ENCODE peak calls at places on chromosomes 6 and 20, in seven cellular contexts. D is neuronal stem cell, G is mesendoderm, Z is IMR-90, K is H1, E is trophoblast cell, S is H9. N is an unnamed sample.

GRCh38 chr20:49990310-49990720 is 7.5 kb downstream of the SNAI1 start:
- DNase-seq in D (no peak), G (peak; percentile 81), Z (no peak), K (no peak), E (peak; percentile 18), S (no peak), N (peak; percentile 56)

GRCh38 chr6:83071707-83072106 is 4.2 kb downstream of the DOP1A start:
- DNase-seq in D (no peak), G (no peak), Z (no peak), K (no peak), E (no peak), S (no peak), N (no peak)

GRCh38 chr6:158376650-158377081 is 64.4 kb downstream of the TULP4 start:
- DNase-seq in D (no peak), G (no peak), Z (peak; percentile 89), K (no peak), E (peak; percentile 37), S (no peak), N (no peak)

GRCh38 chr6:116973992-116974391 is 97.0 kb downstream of the RFX6 start:
- DNase-seq in D (no peak), G (no peak), Z (no peak), K (no peak), E (no peak), S (no peak), N (no peak)

GRCh38 chr6:28215425-28215824 is 9.7 kb upstream of the ZSCAN9 start:
- DNase-seq in D (no peak), G (no peak), Z (peak; percentile 7), K (no peak), E (no peak), S (no peak), N (no peak)

GRCh38 chr20:49505518-49505917 is 23.1 kb upstream of the KCNB1 start:
- DNase-seq in D (peak; percentile 82), G (peak; percentile 80), Z (peak; percentile 50), K (no peak), E (no peak), S (peak; percentile 61), N (peak; percentile 20)

GRCh38 chr6:21176197-21176596 is 417.4 kb upstream of the SOX4 start:
- DNase-seq in D (no peak), G (no peak), Z (no peak), K (no peak), E (no peak), S (no peak), N (no peak)

GRCh38 chr6:24872769-24873168 is 63.0 kb downstream of the RIPOR2 start:
- DNase-seq in D (peak; percentile 43), G (no peak), Z (no peak), K (no peak), E (no peak), S (no peak), N (peak; percentile 26)

GRCh38 chr6:47209632-47210031 is 100.1 kb downstream of the TNFRSF21 start:
- DNase-seq in D (no peak), G (peak; percentile 75), Z (peak; percentile 70), K (no peak), E (peak; percentile 42), S (no peak), N (peak; percentile 51)

GRCh38 chr20:688809-689208 is 13.2 kb upstream of the SCRT2 start:
- DNase-seq in D (peak; percentile 81), G (peak; percentile 77), Z (peak; percentile 2), K (no peak), E (no peak), S (peak; percentile 72), N (no peak)

GRCh38 chr20:38806855-38807655 is 1.6 kb downstream of the PPP1R16B start:
- DNase-seq in D (no peak), G (peak; percentile 15), Z (no peak), K (no peak), E (no peak), S (no peak), N (no peak)

GRCh38 chr20:1831606-1832005 is 63.6 kb upstream of the SIRPA start:
- DNase-seq in D (no peak), G (no peak), Z (no peak), K (no peak), E (no peak), S (no peak), N (no peak)

GRCh38 chr20:35270021-35270902 is 7.7 kb downstream of the MMP24OS start:
- DNase-seq in D (no peak), G (peak; percentile 66), Z (no peak), K (no peak), E (peak; percentile 26), S (no peak), N (no peak)

GRCh38 chr6:137001287-137001976 is 43.3 kb downstream of the IL20RA start:
- DNase-seq in D (no peak), G (peak; percentile 26), Z (no peak), K (no peak), E (no peak), S (peak; percentile 48), N (no peak)

GRCh38 chr6:89281779-89282246 is 33.3 kb downstream of the GABRR2 start:
- DNase-seq in D (peak; percentile 20), G (peak; percentile 87), Z (peak; percentile 42), K (peak; percentile 49), E (peak; percentile 23), S (peak; percentile 82), N (peak; percentile 22)

GRCh38 chr20:757509-757908 is 10.8 kb downstream of the SLC52A3 start:
- DNase-seq in D (no peak), G (no peak), Z (no peak), K (no peak), E (no peak), S (no peak), N (no peak)

GRCh38 chr6:14286144-14286543 is 168.6 kb downstream of the CD83 start:
- DNase-seq in D (no peak), G (no peak), Z (peak; percentile 90), K (no peak), E (no peak), S (no peak), N (no peak)

GRCh38 chr6:143410859-143411270 is 39.6 kb downstream of the ADAT2 start:
- DNase-seq in D (no peak), G (peak; percentile 28), Z (peak; percentile 54), K (no peak), E (no peak), S (no peak), N (no peak)

GRCh38 chr6:44133003-44133931 is 5.9 kb downstream of the TMEM63B start:
- DNase-seq in D (peak; percentile 37), G (peak; percentile 75), Z (peak; percentile 39), K (no peak), E (no peak), S (peak; percentile 59), N (peak; percentile 56)

DNA sequence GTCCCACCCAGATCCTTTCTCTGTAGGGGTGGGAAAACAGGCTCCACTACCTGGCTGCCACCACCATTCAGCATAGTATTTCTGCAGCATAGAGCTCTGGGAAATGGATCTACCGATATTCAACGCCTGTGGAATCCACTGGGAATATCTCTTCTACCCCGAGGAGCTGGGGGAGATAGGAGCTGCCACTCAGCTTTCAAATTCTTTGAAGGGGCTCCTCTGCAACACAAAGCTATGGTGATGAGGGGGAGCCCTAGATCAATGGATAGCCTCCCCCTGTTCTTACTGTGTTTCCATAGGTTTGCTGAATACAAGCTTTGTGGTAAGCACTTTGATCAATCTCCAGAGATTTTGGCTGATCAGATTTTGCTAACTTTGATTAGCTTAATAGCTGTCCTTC is 12.9 kb downstream of the FAM50B start:
- DNase-seq in D (no peak), G (no peak), Z (no peak), K (no peak), E (no peak), S (no peak), N (no peak)
- H3K18ac ChIP-seq in D (no peak overlapping the region), G (no peak overlapping the region), Z (no peak overlapping the region), K (no peak overlapping the region), E (no peak overlapping the region), S (no peak overlapping the region), N (no peak overlapping the region)

GRCh38 chr6:100366419-100366818 is 98.3 kb downstream of the SIM1 start:
- DNase-seq in D (no peak), G (no peak), Z (peak; percentile 87), K (no peak), E (no peak), S (no peak), N (peak; percentile 40)
- H3K18ac ChIP-seq in D (no peak overlapping the region), G (no peak overlapping the region), Z (peak overlapping the region; percentile 74), K (no peak overlapping the region), E (no peak overlapping the region), S (no peak overlapping the region), N (no peak overlapping the region)

GRCh38 chr6:3287976-3288707 is 29.4 kb downstream of the PSMG4 start:
- DNase-seq in D (no peak), G (no peak), Z (no peak), K (no peak), E (no peak), S (no peak), N (no peak)
- H3K18ac ChIP-seq in D (no peak overlapping the region), G (no peak overlapping the region), Z (no peak overlapping the region), K (no peak overlapping the region), E (no peak overlapping the region), S (no peak overlapping the region), N (no peak overlapping the region)

GRCh38 chr6:41274291-41274690 is 12.2 kb downstream of the TREM1 start:
- DNase-seq in D (no peak), G (no peak), Z (no peak), K (no peak), E (no peak), S (no peak), N (no peak)
- H3K18ac ChIP-seq in D (no peak overlapping the region), G (no peak overlapping the region), Z (no peak overlapping the region), K (no peak overlapping the region), E (no peak overlapping the region), S (no peak overlapping the region), N (no peak overlapping the region)